ENCODE peak calls at places on chromosome 18, in ten cellular contexts. Y is NCI-H146; H is NCI-H446; U is activated CD4-positive, alpha-beta T cell treated with anti-CD3 and anti-CD28 coated beads, Interleukin-2, amount 50 U/mL, for 1 hour; J is epithelial cell of proximal tubule; F is ascending aorta; A is cardiac fibroblast; E is prostate gland; B is activated naive CD8-positive, alpha-beta T cell treated with anti-CD3 and anti-CD28 coated beads, Interleukin-2, amount 50 U/mL, for 16 hours; V is cardiac muscle cell. C is an unnamed sample.

GRCh38 chr18:55407191-55407590 is 180.8 kb downstream of the TCF4 start:
- DNase-seq in F (no peak), A (no peak), Y (peak), E (no peak), H (peak), U (no peak), B (no peak), V (no peak), J (no peak), C (peak)

GRCh38 chr18:49377742-49378141 is 82.7 kb downstream of the DYM start:
- DNase-seq in V (no peak), Y (no peak), F (no peak), B (no peak), U (no peak), H (no peak), A (no peak), J (no peak), E (no peak), C (no peak)

GRCh38 chr18:3451989-3452749 is 2.2 kb downstream of the TGIF1 start:
- DNase-seq in B (no peak), E (peak), A (peak), H (no peak), F (no peak), Y (no peak), U (peak), J (no peak), V (peak), C (peak)

GRCh38 chr18:28466213-28466612 is 289.3 kb upstream of the CDH2 start:
- DNase-seq in H (no peak), J (no peak), V (no peak), Y (no peak), A (peak), U (no peak), B (no peak), E (no peak), F (no peak), C (no peak)

GRCh38 chr18:8705280-8705940 is at the start of gene MTCL1:
- DNase-seq in J (no peak), B (no peak), H (no peak), A (peak), F (no peak), Y (peak), E (peak), V (peak), U (no peak), C (peak)

GRCh38 chr18:36349552-36349951 is 52.0 kb downstream of the FHOD3 start:
- DNase-seq in B (no peak), U (no peak), J (peak), Y (no peak), H (no peak), V (no peak), F (no peak), E (no peak), A (no peak), C (no peak)

GRCh38 chr18:51009071-51009470 is 20.9 kb upstream of the SMAD4 start:
- DNase-seq in V (peak), Y (peak), E (no peak), J (no peak), B (no peak), U (no peak), F (no peak), H (no peak), A (no peak), C (peak)

GRCh38 chr18:42052137-42052708 is 97.2 kb downstream of the PIK3C3 start:
- DNase-seq in U (no peak), J (no peak), B (no peak), A (peak), V (no peak), F (no peak), E (no peak), Y (peak), H (peak), C (no peak)

GRCh38 chr18:80171190-80171872 is 62.3 kb downstream of the ADNP2 start:
- DNase-seq in V (peak), E (peak), F (no peak), H (no peak), A (peak), B (no peak), J (no peak), U (peak), Y (no peak), C (peak)

GRCh38 chr18:42164556-42164955 is 209.5 kb downstream of the PIK3C3 start:
- DNase-seq in E (no peak), V (no peak), J (no peak), F (no peak), H (no peak), Y (no peak), B (no peak), A (no peak), U (no peak), C (no peak)

GRCh38 chr18:46732201-46732600 is 24.7 kb downstream of the ST8SIA5 start:
- DNase-seq in E (no peak), A (no peak), F (no peak), Y (no peak), V (no peak), H (no peak), B (no peak), U (no peak), J (no peak), C (no peak)

GRCh38 chr18:11852048-11852341 is 782 bp downstream of the CHMP1B start:
- DNase-seq in V (no peak), H (no peak), Y (no peak), E (no peak), A (no peak), J (no peak), U (no peak), B (no peak), F (no peak), C (no peak)

GRCh38 chr18:48680871-48681270 is 142.0 kb downstream of the CTIF start:
- DNase-seq in A (peak), V (no peak), F (peak), Y (no peak), E (peak), U (no peak), H (no peak), B (no peak), J (no peak), C (no peak)